ENCODE peak calls at places on chromosomes 1 and 21, in ten cellular contexts. X is heart right ventricle, M is HAP-1, C is HCT116, E is right lobe of liver, B is transverse colon, O is IMR-90, L is lower lobe of right lung, Q is spleen, R is suprapubic skin. Y is an unnamed sample.
A peak's percentile ranks its signal among the peaks of the same experiment; 100 is the strongest.

GRCh38 chr1:14140800-14141526 is 441.0 kb downstream of the PRDM2 start:
- DNase-seq in R (no peak), C (no peak), E (no peak), M (no peak), Q (no peak), X (peak; percentile 75), B (no peak), L (peak; percentile 69), O (no peak), Y (peak; percentile 77)

GRCh38 chr1:227805606-227806197 is 9.8 kb upstream of the PRSS38 start:
- DNase-seq in Q (no peak), X (no peak), L (no peak), B (no peak), O (peak; percentile 93), M (no peak), C (peak; percentile 96), R (no peak), E (no peak), Y (no peak)

GRCh38 chr1:194940336-194940735 is 1667.9 kb downstream of the KCNT2 start:
- DNase-seq in C (no peak), L (no peak), X (no peak), E (no peak), O (no peak), M (no peak), B (no peak), R (no peak), Q (no peak), Y (no peak)

GRCh38 chr1:116472431-116472961 is 98.3 kb downstream of the CD58 start:
- DNase-seq in R (no peak), C (no peak), X (no peak), O (peak; percentile 24), Q (no peak), L (no peak), B (no peak), M (no peak), E (no peak), Y (no peak)

GRCh38 chr1:156482276-156482675 is 18.3 kb downstream of the MEF2D start:
- DNase-seq in R (no peak), C (no peak), B (no peak), X (no peak), M (no peak), E (no peak), L (no peak), O (no peak), Q (no peak), Y (no peak)

GRCh38 chr1:107480548-107480947 is 339.7 kb downstream of the NTNG1 start:
- DNase-seq in Q (peak; percentile 87), B (peak; percentile 42), C (no peak), R (peak; percentile 79), L (no peak), E (peak; percentile 52), O (no peak), M (no peak), X (peak; percentile 11), Y (peak; percentile 76)

GRCh38 chr1:232393010-232393833 is 236.7 kb downstream of the SIPA1L2 start:
- DNase-seq in Q (no peak), R (no peak), O (peak; percentile 32), M (no peak), E (no peak), C (no peak), X (no peak), B (no peak), L (no peak), Y (no peak)

GRCh38 chr1:92459871-92460320 is 26.8 kb downstream of the GFI1 start:
- DNase-seq in L (no peak), C (no peak), X (no peak), O (no peak), M (no peak), E (no peak), R (no peak), B (no peak), Q (no peak), Y (no peak)

GRCh38 chr1:51976831-51977602 is 13.5 kb downstream of the RAB3B start:
- DNase-seq in E (no peak), O (no peak), C (no peak), Q (no peak), B (no peak), X (no peak), L (no peak), R (no peak), M (no peak), Y (no peak)

GRCh38 chr21:27077501-27077900 is 110.6 kb upstream of the ADAMTS5 start:
- DNase-seq in L (no peak), O (peak; percentile 17), Q (no peak), E (no peak), M (no peak), X (no peak), B (no peak), C (no peak), R (no peak), Y (no peak)

GRCh38 chr1:244394851-244395765 is 56.6 kb downstream of the ADSS2 start:
- DNase-seq in C (no peak), B (no peak), X (no peak), M (no peak), L (no peak), O (no peak), R (no peak), Q (no peak), E (no peak), Y (no peak)

GRCh38 chr1:204477036-204477740 is 17.4 kb downstream of the PIK3C2B start:
- DNase-seq in R (no peak), M (no peak), X (no peak), Q (no peak), B (peak; percentile 55), C (no peak), L (no peak), E (peak; percentile 65), O (peak; percentile 48), Y (no peak)

GRCh38 chr1:25562101-25562927 is 18.9 kb downstream of the LDLRAP1 start:
- DNase-seq in Q (peak; percentile 92), B (peak; percentile 89), O (no peak), R (no peak), E (no peak), L (no peak), X (no peak), C (no peak), M (no peak), Y (no peak)

GRCh38 chr1:248324468-248324867 is at the start of gene OR2M7:
- DNase-seq in X (no peak), Q (no peak), C (no peak), L (no peak), O (no peak), E (no peak), R (no peak), B (no peak), M (no peak), Y (no peak)

GRCh38 chr1:197200468-197200899 is 54.0 kb upstream of the ASPM start:
- DNase-seq in L (no peak), R (no peak), E (no peak), B (no peak), Q (no peak), X (no peak), C (no peak), M (peak; percentile 26), O (peak; percentile 5), Y (no peak)
- H3K4me1 ChIP-seq in L (peaks cover 35% of the 10 kb centered on the region), R (peaks cover 46% of the 10 kb centered on the region), E (peaks cover 7% of the 10 kb centered on the region), B (peaks cover 41% of the 10 kb centered on the region), Q (peaks cover 43% of the 10 kb centered on the region), X (peaks cover 44% of the 10 kb centered on the region), C (peaks cover 9% of the 10 kb centered on the region), M (peaks cover 26% of the 10 kb centered on the region), O (no peaks in the 10 kb centered on the region), Y (peaks cover 2% of the 10 kb centered on the region)

GRCh38 chr21:37474342-37474741 is 107.8 kb downstream of the DYRK1A start:
- DNase-seq in E (no peak), C (no peak), B (no peak), L (no peak), O (no peak), X (no peak), M (no peak), R (no peak), Q (no peak), Y (no peak)
- H3K36me3 ChIP-seq in E (peaks cover 6% of the 10 kb centered on the region), C (no peaks in the 10 kb centered on the region), B (no peaks in the 10 kb centered on the region), L (peaks cover 22% of the 10 kb centered on the region), O (no peaks in the 10 kb centered on the region), X (no peaks in the 10 kb centered on the region), M (peaks cover 8% of the 10 kb centered on the region), R (peaks cover 5% of the 10 kb centered on the region), Q (no peaks in the 10 kb centered on the region), Y (no peaks in the 10 kb centered on the region)

GRCh38 chr1:26626994-26627393 is 68.8 kb upstream of the ARID1A start:
- DNase-seq in O (peak; percentile 54), X (no peak), R (no peak), C (no peak), B (no peak), Q (no peak), M (no peak), E (no peak), L (no peak), Y (peak; percentile 56)

GRCh38 chr1:26627959-26628358 is 67.9 kb upstream of the ARID1A start:
- DNase-seq in C (no peak), Q (no peak), B (no peak), R (no peak), X (no peak), M (no peak), O (no peak), E (no peak), L (no peak), Y (no peak)

DNA sequence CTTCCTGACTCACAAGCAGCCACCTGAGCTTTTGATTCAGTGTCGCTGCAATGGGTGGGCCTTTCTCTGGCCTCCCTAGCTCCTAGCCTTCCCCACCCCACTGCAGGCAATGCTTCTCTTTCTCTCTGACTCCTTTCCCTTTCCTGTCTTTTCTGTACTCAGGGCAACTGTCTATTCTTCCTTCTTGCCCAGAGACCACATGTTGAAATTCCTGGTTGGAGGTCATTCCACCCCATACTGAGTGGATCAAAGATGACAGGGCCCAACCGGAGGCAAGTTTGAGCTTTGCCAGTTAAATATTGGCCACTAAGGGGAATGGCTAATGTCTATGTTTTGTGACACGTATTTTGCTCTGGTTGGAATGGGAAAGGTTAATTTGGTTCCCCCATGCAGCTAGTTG is 65.2 kb upstream of the ARID1A start:
- DNase-seq in O (no peak), Q (no peak), B (no peak), L (no peak), M (no peak), R (no peak), E (no peak), C (no peak), X (no peak), Y (no peak)
- H3K4me1 ChIP-seq in O (no peaks in the 10 kb centered on the region), Q (peaks cover 5% of the 10 kb centered on the region), B (no peaks in the 10 kb centered on the region), L (peaks cover 4% of the 10 kb centered on the region), M (peaks cover 14% of the 10 kb centered on the region), R (peaks cover 2% of the 10 kb centered on the region), E (no peaks in the 10 kb centered on the region), C (no peaks in the 10 kb centered on the region), X (no peaks in the 10 kb centered on the region), Y (no peaks in the 10 kb centered on the region)

DNA sequence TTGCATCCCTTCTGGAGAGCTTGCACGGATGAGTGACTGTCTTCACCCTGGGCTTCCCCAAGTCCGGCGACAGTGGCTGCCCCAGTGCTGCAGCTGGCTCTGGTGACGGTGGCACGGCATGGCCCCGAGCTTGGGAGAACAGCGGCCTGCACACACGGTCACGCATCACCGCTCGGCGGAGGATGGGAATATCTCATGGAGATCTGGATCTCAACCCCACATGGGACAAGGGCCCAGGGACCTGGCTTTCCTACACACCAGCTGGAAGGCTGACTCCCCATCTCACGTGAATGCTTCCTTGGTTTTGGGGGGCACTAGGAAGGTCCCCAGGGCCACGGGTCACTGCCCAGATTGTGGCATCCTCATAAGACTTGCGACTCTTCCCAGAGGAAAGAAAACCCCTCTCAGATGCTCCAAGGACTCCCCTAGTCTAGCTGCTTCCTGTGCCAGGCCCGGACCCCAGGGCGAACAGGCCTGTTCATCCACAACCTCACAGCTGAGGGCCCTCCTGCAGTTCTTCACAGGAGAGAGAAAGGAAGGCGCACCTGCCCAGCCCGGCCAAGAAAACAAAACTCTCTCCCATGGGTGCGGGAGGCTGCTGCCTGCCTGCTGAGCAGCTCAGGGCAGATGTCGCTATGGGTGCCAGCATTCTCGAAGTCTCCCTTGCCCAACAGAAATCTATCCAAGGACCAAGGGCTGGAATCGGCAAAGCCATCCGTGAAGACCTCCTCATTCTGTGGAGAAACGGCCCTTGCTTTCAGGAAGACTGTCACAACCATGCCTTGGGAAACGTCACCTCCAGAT is 9.9 kb downstream of the CFAP410 start:
- DNase-seq in M (no peak), B (no peak), E (no peak), Q (no peak), O (no peak), R (no peak), L (no peak), X (no peak), C (no peak), Y (no peak)
- H3K36me3 ChIP-seq in M (peaks cover 8% of the 10 kb centered on the region), B (peaks cover 7% of the 10 kb centered on the region), E (peaks cover 10% of the 10 kb centered on the region), Q (peaks cover 59% of the 10 kb centered on the region), O (peaks cover 26% of the 10 kb centered on the region), R (peaks cover 50% of the 10 kb centered on the region), L (peaks cover 59% of the 10 kb centered on the region), X (no peaks in the 10 kb centered on the region), C (no peaks in the 10 kb centered on the region), Y (no peaks in the 10 kb centered on the region)

Y was measured in aorta.